ENCODE peak calls at places on chromosomes 11 and 22, in ten cellular contexts. N is HCT116; M is neural progenitor cell; C is CD8-positive, alpha-beta T cell; K is MM.1S; Z is epithelial cell of proximal tubule; J is lower lobe of right lung; P is adrenal gland; V is lower leg skin; E is Caco-2. Y is an unnamed sample.

GRCh38 chr11:122649133-122649532 is 6.4 kb upstream of the UBASH3B start:
- DNase-seq in C (no peak), Z (no peak), N (no peak), V (no peak), K (no peak), J (no peak), M (no peak), P (no peak), E (no peak), Y (no peak)

GRCh38 chr11:77747381-77747969 is 73.0 kb downstream of the RSF1 start:
- DNase-seq in K (no peak), C (no peak), J (no peak), V (no peak), M (no peak), N (no peak), P (no peak), E (no peak), Z (no peak), Y (no peak)

GRCh38 chr11:78828582-78829520 is 254.2 kb upstream of the NARS2 start:
- DNase-seq in C (no peak), K (no peak), N (no peak), Z (no peak), J (no peak), P (no peak), M (no peak), E (no peak), V (peak), Y (no peak)

GRCh38 chr22:29037340-29037932 is 24.2 kb downstream of the C22orf31 start:
- DNase-seq in C (no peak), N (no peak), M (no peak), K (no peak), P (no peak), Z (no peak), J (no peak), E (no peak), V (no peak), Y (no peak)

GRCh38 chr11:131495417-131495816 is 125.0 kb downstream of the NTM start:
- DNase-seq in P (no peak), K (no peak), N (no peak), M (no peak), V (no peak), E (no peak), J (no peak), Z (no peak), C (no peak), Y (no peak)

GRCh38 chr22:37844904-37845334 is 785 bp upstream of the ANKRD54 start:
- DNase-seq in M (no peak), E (no peak), Z (no peak), C (no peak), K (no peak), P (no peak), J (no peak), N (no peak), V (no peak), Y (no peak)

GRCh38 chr11:456533-456932 is 6.5 kb downstream of the PTDSS2 start:
- DNase-seq in P (no peak), M (no peak), V (no peak), J (no peak), N (no peak), Z (no peak), C (peak), E (no peak), K (no peak), Y (peak)

GRCh38 chr11:26283852-26284421 is 48.0 kb upstream of the ANO3 start:
- DNase-seq in P (no peak), K (no peak), C (no peak), N (no peak), Z (no peak), V (no peak), M (no peak), E (no peak), J (no peak), Y (no peak)

GRCh38 chr22:17751596-17751995 is 22.7 kb downstream of the BID start:
- DNase-seq in P (no peak), V (no peak), E (no peak), N (no peak), J (no peak), C (no peak), M (no peak), Z (no peak), K (no peak), Y (no peak)

GRCh38 chr11:88482871-88483301 is 145.3 kb upstream of the CTSC start:
- DNase-seq in K (no peak), M (no peak), C (no peak), Z (no peak), V (no peak), P (no peak), E (no peak), N (no peak), J (no peak), Y (no peak)

GRCh38 chr22:48580481-48580970 is 1247.1 kb downstream of the BRD1 start:
- DNase-seq in N (no peak), Z (no peak), V (no peak), J (peak), P (no peak), M (no peak), C (no peak), E (no peak), K (no peak), Y (no peak)

GRCh38 chr11:115391598-115391997 is 112.6 kb downstream of the CADM1 start:
- DNase-seq in V (no peak), M (peak), E (no peak), N (no peak), C (no peak), K (peak), J (no peak), Z (no peak), P (no peak), Y (no peak)

DNA sequence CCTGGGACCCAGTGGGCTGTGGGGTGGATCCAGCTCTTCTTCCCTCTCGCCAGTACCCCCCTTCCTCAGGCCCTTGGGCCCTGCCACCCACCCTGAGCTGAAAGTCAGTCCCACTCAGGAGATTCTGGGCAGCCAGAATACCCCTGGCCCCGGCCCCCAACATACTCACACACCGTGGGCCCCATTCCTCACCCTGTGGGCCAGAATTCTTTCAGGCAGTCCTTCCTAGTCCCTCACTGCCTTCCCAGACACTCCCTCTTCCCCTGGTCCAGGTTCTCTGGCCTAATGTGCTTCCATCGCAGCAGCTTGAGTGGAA is 3.2 kb upstream of the POLD4 start:
- DNase-seq in M (no peak), Z (no peak), J (no peak), K (no peak), N (no peak), P (no peak), E (no peak), V (no peak), C (no peak), Y (no peak)
- H3K4me3 ChIP-seq in M (no peak), Z (peak), J (no peak), K (peak), N (peak), P (no peak), E (no peak), V (no peak), C (no peak), Y (no peak)

GRCh38 chr11:111843659-111844058 is 27.7 kb downstream of the ALG9 start:
- DNase-seq in Z (no peak), C (no peak), V (no peak), N (no peak), M (no peak), E (no peak), K (no peak), J (no peak), P (no peak), Y (no peak)
- H3K4me3 ChIP-seq in Z (no peak), C (no peak), V (no peak), N (no peak), M (no peak), E (no peak), K (no peak), J (no peak), P (no peak), Y (no peak)

DNA sequence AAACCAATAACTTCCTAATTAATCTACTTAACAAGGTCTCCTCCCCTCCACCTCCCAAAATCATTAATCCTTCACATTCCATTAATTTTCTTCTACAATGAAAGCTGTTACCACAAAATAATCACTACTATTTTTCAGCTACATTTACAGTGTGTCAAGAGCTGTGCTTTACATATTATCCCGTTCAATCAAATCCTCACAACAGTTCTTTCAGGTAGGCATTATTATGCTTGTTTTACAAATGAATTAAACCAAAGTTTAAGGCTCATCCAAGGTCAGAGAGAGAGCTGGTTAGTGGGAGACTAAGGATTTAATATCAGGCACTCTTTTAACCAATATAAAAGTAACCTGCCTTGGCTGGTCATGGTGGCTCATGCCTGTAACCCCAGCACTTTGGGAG is 107.4 kb downstream of the SIK3 start:
- DNase-seq in P (no peak), V (no peak), E (no peak), K (no peak), M (no peak), Z (no peak), N (no peak), C (no peak), J (no peak), Y (peak)
- H3K4me3 ChIP-seq in P (no peak), V (no peak), E (no peak), K (no peak), M (no peak), Z (no peak), N (no peak), C (no peak), J (no peak), Y (no peak)

DNA sequence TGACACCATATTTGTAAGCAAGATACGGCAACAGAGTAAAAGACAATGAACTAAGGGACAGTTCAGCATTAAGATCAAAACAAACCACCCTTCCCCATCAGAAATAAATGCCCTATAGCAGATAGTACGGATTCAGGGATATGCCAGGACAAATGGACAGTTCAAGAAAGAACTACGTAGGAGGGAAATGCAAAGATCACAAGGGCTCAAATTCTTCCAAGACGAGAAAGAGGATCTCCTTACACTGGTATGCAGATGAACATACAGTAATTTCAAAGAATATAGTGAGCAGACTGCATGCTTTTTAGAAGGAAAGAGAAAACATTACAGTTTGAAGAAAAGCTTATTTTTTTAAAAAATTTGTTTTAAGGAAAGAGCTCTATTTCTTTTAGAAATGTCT is 124.7 kb upstream of the APOA1 start:
- DNase-seq in K (no peak), Z (no peak), C (no peak), M (no peak), V (no peak), J (no peak), E (no peak), P (no peak), N (no peak), Y (no peak)
- H3K4me3 ChIP-seq in K (no peak), Z (no peak), C (no peak), M (no peak), V (no peak), J (no peak), E (no peak), P (no peak), N (no peak), Y (no peak)

DNA sequence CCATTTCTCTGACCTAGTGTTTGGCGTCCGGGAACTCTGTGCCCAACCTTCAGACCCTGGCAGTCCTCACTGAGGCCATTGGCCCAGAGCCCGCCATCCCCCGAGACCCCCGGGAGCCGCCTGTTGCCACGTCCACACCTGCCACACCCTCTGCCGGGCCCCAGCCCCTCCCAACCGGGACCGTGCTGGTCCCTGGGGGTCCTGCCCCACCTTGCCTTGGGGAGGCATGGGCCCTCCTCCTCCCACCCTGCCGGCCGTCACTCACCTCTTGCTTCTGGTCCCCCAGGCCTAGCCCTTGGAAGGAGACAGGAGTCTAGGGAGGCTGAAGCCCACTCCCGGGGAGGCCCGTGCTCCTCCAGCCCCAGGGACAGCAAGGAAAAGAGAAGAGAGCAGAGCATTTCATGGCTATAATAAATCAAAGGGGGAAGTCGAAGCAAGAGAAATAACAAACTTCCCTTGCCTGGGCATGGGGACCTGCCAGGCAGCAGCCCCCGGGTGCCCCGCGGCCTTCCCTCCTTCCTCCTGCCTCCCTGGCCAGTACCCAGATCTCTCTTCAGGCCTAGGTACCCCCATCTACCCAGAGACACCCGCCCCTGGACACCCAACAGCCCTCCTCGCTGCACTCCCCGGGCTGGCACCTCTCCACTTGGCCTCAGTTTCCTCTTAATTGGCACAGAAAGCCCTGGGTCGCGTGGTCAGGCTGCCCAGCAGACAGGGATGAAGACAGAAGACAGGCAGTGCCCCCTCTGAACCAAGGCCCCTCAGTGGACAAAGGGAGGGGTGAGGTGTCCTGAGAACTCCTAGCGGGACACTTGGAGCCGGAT is 13.0 kb upstream of the SLC39A13 start:
- DNase-seq in J (no peak), V (no peak), E (no peak), M (no peak), C (no peak), P (no peak), Z (no peak), N (no peak), K (no peak), Y (no peak)
- H3K4me3 ChIP-seq in J (peak), V (no peak), E (no peak), M (no peak), C (peak), P (no peak), Z (no peak), N (no peak), K (peak), Y (no peak)